ENCODE peak calls at places on chromosome 15, in six cellular contexts. V is AG10803, S is nucleus accumbens, T is AML-193, F is ACHN, O is stomach. P is an unnamed sample.

GRCh38 chr15:101266034-101266433 is 11.3 kb downstream of the SELENOS start:
- DNase-seq in V (peak; percentile 89), S (no peak), T (no peak), F (no peak), O (no peak), P (peak; percentile 64)

GRCh38 chr15:31212286-31212685 is 110.8 kb upstream of the TRPM1 start:
- DNase-seq in V (no peak), S (no peak), T (peak; percentile 42), F (no peak), O (no peak), P (no peak)

GRCh38 chr15:74134387-74135027 is 4.1 kb downstream of the ISLR2 start:
- DNase-seq in V (peak; percentile 45), S (peak; percentile 26), T (no peak), F (peak; percentile 22), O (peak; percentile 53), P (peak; percentile 47)

GRCh38 chr15:76433798-76434400 is 97.3 kb downstream of the ISL2 start:
- DNase-seq in V (peak; percentile 71), S (no peak), T (no peak), F (peak; percentile 61), O (no peak), P (peak; percentile 72)

GRCh38 chr15:97706059-97706458 is 254.4 kb upstream of the ARRDC4 start:
- DNase-seq in V (no peak), S (no peak), T (no peak), F (no peak), O (no peak), P (no peak)

GRCh38 chr15:80693682-80694623 is 1.2 kb upstream of the ABHD17C start:
- DNase-seq in V (no peak), S (no peak), T (peak; percentile 41), F (peak; percentile 1), O (peak; percentile 44), P (no peak)

GRCh38 chr15:77525907-77526581 is 105.4 kb downstream of the HMG20A start:
- DNase-seq in V (no peak), S (no peak), T (no peak), F (no peak), O (no peak), P (no peak)

GRCh38 chr15:78540955-78541743 is 905 bp downstream of the PSMA4 start:
- DNase-seq in V (peak; percentile 5), S (no peak), T (peak; percentile 6), F (peak; percentile 4), O (no peak), P (peak; percentile 28)

GRCh38 chr15:100245496-100245838 is 96.3 kb downstream of the ADAMTS17 start:
- DNase-seq in V (no peak), S (no peak), T (no peak), F (no peak), O (no peak), P (no peak)

GRCh38 chr15:69489101-69489571 is 36.5 kb downstream of the RPLP1 start:
- DNase-seq in V (peak; percentile 77), S (no peak), T (no peak), F (no peak), O (no peak), P (peak; percentile 33)

GRCh38 chr15:63402498-63403253 is 21.0 kb upstream of the CA12 start:
- DNase-seq in V (peak; percentile 33), S (no peak), T (peak; percentile 46), F (peak; percentile 45), O (no peak), P (peak; percentile 61)